ENCODE peak calls at places on chromosomes 11 and 22, in five cellular contexts. F, M, Y, Q and L are unnamed samples.
A peak's percentile ranks its signal among the peaks of the same experiment; 100 is the strongest.

GRCh38 chr11:73152861-73153483 is 10.9 kb upstream of the FCHSD2 start:
- DNase-seq in Y (no peak), M (peak; percentile 48), Q (no peak), F (no peak), L (no peak)

GRCh38 chr11:107696140-107696539 is 15.7 kb downstream of the SLN start:
- DNase-seq in M (no peak), Y (no peak), F (no peak), Q (no peak), L (no peak)

GRCh38 chr11:65496304-65497140 is 2.3 kb upstream of the MALAT1 start:
- DNase-seq in F (no peak), Y (no peak), Q (no peak), M (no peak), L (peak; percentile 42)

GRCh38 chr22:28909375-28909774 is 26.0 kb downstream of the ZNRF3 start:
- DNase-seq in Q (no peak), M (no peak), Y (no peak), F (no peak), L (no peak)

GRCh38 chr11:43567396-43567975 is 113.1 kb upstream of the HSD17B12 start:
- DNase-seq in F (no peak), Y (no peak), M (peak; percentile 16), Q (peak; percentile 30), L (no peak)

GRCh38 chr22:48404801-48405447 is 1422.7 kb downstream of the BRD1 start:
- DNase-seq in Y (no peak), M (no peak), Q (no peak), F (no peak), L (no peak)

GRCh38 chr11:17553249-17553546 is 6.1 kb downstream of the OTOG start:
- DNase-seq in M (no peak), Y (no peak), Q (no peak), F (no peak), L (no peak)

GRCh38 chr11:19677380-19678080 is 35.1 kb upstream of the NAV2 start:
- DNase-seq in Y (no peak), M (no peak), F (no peak), Q (no peak), L (no peak)

GRCh38 chr22:22520020-22520656 is at the start of gene ZNF280A:
- DNase-seq in Y (no peak), Q (no peak), M (no peak), F (no peak), L (no peak)

GRCh38 chr22:31248138-31248745 is 36.1 kb downstream of the LIMK2 start:
- DNase-seq in M (peak; percentile 72), Q (peak; percentile 62), Y (peak; percentile 80), F (peak; percentile 22), L (no peak)

GRCh38 chr11:94835571-94835970 is 67.4 kb downstream of the AMOTL1 start:
- DNase-seq in Q (no peak), M (no peak), F (no peak), Y (no peak), L (no peak)

GRCh38 chr22:48951836-48952235 is 875.8 kb downstream of the BRD1 start:
- DNase-seq in Q (no peak), F (no peak), Y (peak; percentile 20), M (no peak), L (no peak)

GRCh38 chr22:46390652-46391301 is 55.3 kb downstream of the TRMU start:
- DNase-seq in F (no peak), M (no peak), Q (peak; percentile 0), Y (peak; percentile 42), L (no peak)

GRCh38 chr22:19637405-19638281 is 76.7 kb upstream of the SEPTIN5 start:
- DNase-seq in Q (no peak), Y (no peak), F (no peak), M (no peak), L (no peak)

GRCh38 chr22:35538801-35539321 is 1.8 kb upstream of the RASD2 start:
- DNase-seq in Q (no peak), M (no peak), Y (no peak), F (no peak), L (peak; percentile 1)

GRCh38 chr11:95715777-95716241 is 73.8 kb downstream of the FAM76B start:
- DNase-seq in F (no peak), Y (no peak), M (no peak), Q (peak; percentile 22), L (no peak)

GRCh38 chr11:133902506-133902905 is 54.3 kb downstream of the IGSF9B start:
- DNase-seq in Y (no peak), F (no peak), Q (no peak), M (no peak), L (no peak)

GRCh38 chr11:121696177-121696863 is 243.6 kb upstream of the SORL1-AS1 start:
- DNase-seq in Q (peak; percentile 78), M (no peak), F (no peak), Y (no peak), L (no peak)

GRCh38 chr11:28798286-28798685 is 690.1 kb downstream of the METTL15 start:
- DNase-seq in Q (no peak), F (no peak), Y (no peak), M (no peak), L (no peak)

GRCh38 chr11:72227316-72228228 is 3.0 kb downstream of the INPPL1 start:
- DNase-seq in Y (peak; percentile 27), F (no peak), Q (peak; percentile 32), M (no peak), L (peak; percentile 64)

GRCh38 chr11:28673687-28674431 is 565.7 kb downstream of the METTL15 start:
- DNase-seq in F (no peak), Y (no peak), Q (no peak), M (no peak), L (no peak)

GRCh38 chr11:130314184-130314748 is 451 bp downstream of the ZBTB44 start:
- DNase-seq in Q (peak; percentile 68), F (peak; percentile 33), M (peak; percentile 74), Y (peak; percentile 59), L (peak; percentile 54)